ENCODE peak calls at places on chromosomes 6 and 20, in seven cellular contexts. Y is BE2C; M is GM12865; O is activated CD8-positive, alpha-beta T cell treated with anti-CD3 and anti-CD28 coated beads for 36 hours; A is hypothalamus; I is left lung; K is midbrain. B is an unnamed sample.

GRCh38 chr20:63328716-63329275 is 32.4 kb downstream of the CHRNA4 start:
- DNase-seq in K (no peak), O (no peak), M (no peak), Y (no peak), A (no peak), I (no peak), B (no peak)

GRCh38 chr20:44410583-44411019 is 55.1 kb downstream of the HNF4A start:
- DNase-seq in I (no peak), K (no peak), M (no peak), O (no peak), Y (no peak), A (no peak), B (no peak)

GRCh38 chr6:150596439-150596838 is 3.2 kb upstream of the PLEKHG1 start:
- DNase-seq in A (no peak), K (no peak), O (no peak), I (no peak), M (no peak), Y (no peak), B (no peak)

GRCh38 chr6:17360564-17360963 is 32.8 kb upstream of the CAP2 start:
- DNase-seq in Y (no peak), O (no peak), I (no peak), A (no peak), K (no peak), M (no peak), B (no peak)

GRCh38 chr6:3798211-3798909 is 46.8 kb upstream of the PXDC1 start:
- DNase-seq in A (no peak), M (peak), K (no peak), I (peak), O (no peak), Y (no peak), B (no peak)

GRCh38 chr20:11755071-11755881 is 162.4 kb upstream of the BTBD3 start:
- DNase-seq in I (no peak), A (no peak), Y (no peak), O (no peak), M (no peak), K (peak), B (no peak)

GRCh38 chr20:49483018-49483705 is 694 bp upstream of the KCNB1 start:
- DNase-seq in A (no peak), K (peak), Y (no peak), I (no peak), M (no peak), O (no peak), B (no peak)

GRCh38 chr6:34664270-34664971 is 32.1 kb downstream of the ILRUN start:
- DNase-seq in I (no peak), Y (no peak), A (no peak), K (no peak), O (no peak), M (no peak), B (no peak)

GRCh38 chr6:169587992-169588391 is 113.8 kb downstream of the WDR27 start:
- DNase-seq in A (no peak), O (no peak), K (no peak), M (no peak), Y (no peak), I (no peak), B (no peak)

GRCh38 chr20:36572701-36573102 is 695 bp upstream of the TGIF2 start:
- DNase-seq in Y (no peak), M (peak), O (peak), A (no peak), I (no peak), K (no peak), B (peak)

GRCh38 chr6:20757761-20758160 is 223.5 kb downstream of the CDKAL1 start:
- DNase-seq in Y (no peak), O (no peak), A (no peak), I (no peak), M (no peak), K (no peak), B (no peak)